ENCODE peak calls at places on chromosomes 16 and 17, in four cellular contexts. R, M, I and X are unnamed samples.

GRCh38 chr16:11783319-11784047 is 13.6 kb downstream of the ZC3H7A start:
- DNase-seq in R (no peak), M (no peak), I (peak), X (peak)

GRCh38 chr17:19733953-19734526 is 14.1 kb downstream of the ALDH3A1 start:
- DNase-seq in R (no peak), M (no peak), I (no peak), X (no peak)

GRCh38 chr16:528111-529011 is 849 bp downstream of the CAPN15 start:
- DNase-seq in R (no peak), M (peak), I (no peak), X (peak)

GRCh38 chr17:18076941-18077340 is 10.8 kb upstream of the DRG2 start:
- DNase-seq in R (no peak), M (no peak), I (no peak), X (no peak)

GRCh38 chr17:40646791-40647548 is 648 bp downstream of the SMARCE1 start:
- DNase-seq in R (no peak), M (peak), I (no peak), X (peak)

GRCh38 chr17:67514998-67515397 is 137.9 kb downstream of the PITPNC1 start:
- DNase-seq in R (no peak), M (no peak), I (no peak), X (peak)

GRCh38 chr17:20097362-20097761 is 88.2 kb downstream of the SPECC1 start:
- DNase-seq in R (no peak), M (no peak), I (no peak), X (no peak)

GRCh38 chr17:3980381-3980975 is 16.2 kb upstream of the ATP2A3 start:
- DNase-seq in R (no peak), M (no peak), I (no peak), X (no peak)

GRCh38 chr17:60141111-60142018 is 8.4 kb upstream of the CA4 start:
- DNase-seq in R (no peak), M (no peak), I (no peak), X (no peak)

GRCh38 chr17:45792995-45793755 is 9.1 kb downstream of the CRHR1 start:
- DNase-seq in R (no peak), M (no peak), I (no peak), X (no peak)

GRCh38 chr17:69492410-69493071 is 78.0 kb downstream of the MAP2K6 start:
- DNase-seq in R (no peak), M (peak), I (no peak), X (no peak)

GRCh38 chr17:146983-147761 is 9.8 kb downstream of the SCGB1C2 start:
- DNase-seq in R (no peak), M (no peak), I (no peak), X (no peak)

GRCh38 chr17:246226-246625 is 64.8 kb upstream of the DOC2B start:
- DNase-seq in R (no peak), M (no peak), I (no peak), X (no peak)